ENCODE peak calls at places on chromosomes 13 and 19, in ten cellular contexts. D is activated CD4-positive, alpha-beta memory T cell treated with anti-CD3 and anti-CD28 coated beads, Interleukin-2, amount 10 ng/mL, durations not matched to agents 7 days and 5 days; A is GM06990; I is CD4-positive, alpha-beta T cell; H is prostate gland; X is hippocampal formation; U is H7; E is mucosa of gallbladder; P is left colon; C is NCI-H2227 treated with DMSO at 0.1 percent for 48 hours. F is an unnamed sample.

GRCh38 chr13:110961959-110962358 is 47.1 kb upstream of the ANKRD10 start:
- DNase-seq in P (no peak), D (no peak), C (no peak), I (no peak), H (no peak), A (no peak), X (no peak), U (no peak), E (no peak), F (no peak)

GRCh38 chr13:87923713-87924112 is 252.5 kb downstream of the SLITRK5 start:
- DNase-seq in P (no peak), C (no peak), A (no peak), I (no peak), H (no peak), E (no peak), U (no peak), D (no peak), X (no peak), F (no peak)

GRCh38 chr13:29954082-29955043 is 103.9 kb upstream of the UBL3 start:
- DNase-seq in U (no peak), C (no peak), D (peak), X (no peak), I (peak), A (no peak), P (no peak), H (no peak), E (no peak), F (no peak)

GRCh38 chr19:38592940-38593339 is 24.8 kb downstream of the MAP4K1 start:
- DNase-seq in A (no peak), H (no peak), U (peak), X (no peak), P (no peak), C (no peak), D (no peak), I (no peak), E (no peak), F (peak)

GRCh38 chr13:28707629-28708427 is 10.9 kb downstream of the SLC46A3 start:
- DNase-seq in H (no peak), P (no peak), D (no peak), C (no peak), X (peak), I (no peak), E (no peak), U (no peak), A (peak), F (no peak)

GRCh38 chr13:66994097-66994496 is 236.0 kb downstream of the PCDH9 start:
- DNase-seq in C (peak), I (no peak), D (no peak), A (no peak), H (no peak), U (peak), P (no peak), X (peak), E (peak), F (peak)

GRCh38 chr19:3950871-3951861 is 18.3 kb downstream of the NMRK2 start:
- DNase-seq in X (no peak), E (no peak), P (peak), C (no peak), H (no peak), A (no peak), I (no peak), U (peak), D (no peak), F (no peak)

GRCh38 chr19:30309983-30310805 is 62.0 kb upstream of the ZNF536 start:
- DNase-seq in X (no peak), C (no peak), U (no peak), A (no peak), P (no peak), E (no peak), I (no peak), H (no peak), D (no peak), F (no peak)

F was measured in HuH-7.